ENCODE peak calls at places on chromosomes 2 and 18, in seven cellular contexts. W, Q, D, R, G, E and O are unnamed samples.

GRCh38 chr18:75341267-75341666 is 86.2 kb downstream of the SMIM21 start:
- DNase-seq in W (no peak), Q (no peak), D (no peak), R (no peak), G (no peak), E (no peak), O (no peak)

GRCh38 chr2:205612661-205613060 is 69.6 kb upstream of the NRP2 start:
- DNase-seq in W (no peak), Q (no peak), D (no peak), R (no peak), G (peak), E (no peak), O (no peak)

GRCh38 chr2:85438291-85439110 is 20.0 kb downstream of the SH2D6 start:
- DNase-seq in W (no peak), Q (no peak), D (no peak), R (no peak), G (no peak), E (no peak), O (no peak)

GRCh38 chr2:18829331-18829902 is 240.0 kb upstream of the NT5C1B start:
- DNase-seq in W (no peak), Q (no peak), D (no peak), R (no peak), G (no peak), E (no peak), O (no peak)

GRCh38 chr2:58137221-58137620 is 90.6 kb downstream of the VRK2 start:
- DNase-seq in W (no peak), Q (no peak), D (no peak), R (no peak), G (no peak), E (no peak), O (no peak)

GRCh38 chr2:84713441-84713840 is 167.4 kb downstream of the TRABD2A start:
- DNase-seq in W (no peak), Q (no peak), D (no peak), R (no peak), G (no peak), E (no peak), O (no peak)

GRCh38 chr2:204407209-204408070 is 137.8 kb upstream of the PARD3B start:
- DNase-seq in W (peak), Q (no peak), D (no peak), R (no peak), G (no peak), E (no peak), O (no peak)

GRCh38 chr18:53004798-53005197 is 664.8 kb downstream of the DCC start:
- DNase-seq in W (no peak), Q (no peak), D (no peak), R (no peak), G (no peak), E (peak), O (no peak)

GRCh38 chr18:49098386-49098785 is 147.6 kb upstream of the SMAD7 start:
- DNase-seq in W (no peak), Q (no peak), D (no peak), R (no peak), G (no peak), E (peak), O (no peak)

GRCh38 chr18:33733376-33733775 is 155.4 kb downstream of the ASXL3 start:
- DNase-seq in W (no peak), Q (no peak), D (no peak), R (no peak), G (no peak), E (no peak), O (no peak)

GRCh38 chr2:69012310-69013122 is 463 bp upstream of the ANTXR1 start:
- DNase-seq in W (peak), Q (peak), D (peak), R (peak), G (peak), E (peak), O (peak)

GRCh38 chr18:63162271-63163014 is 157.1 kb downstream of the BCL2 start:
- DNase-seq in W (no peak), Q (no peak), D (no peak), R (no peak), G (peak), E (no peak), O (no peak)

GRCh38 chr2:102137138-102137537 is 5.4 kb upstream of the IL1R1 start:
- DNase-seq in W (no peak), Q (no peak), D (no peak), R (no peak), G (peak), E (no peak), O (no peak)

GRCh38 chr2:2502150-2502549 is 171.1 kb upstream of the MYT1L start:
- DNase-seq in W (no peak), Q (no peak), D (no peak), R (no peak), G (no peak), E (no peak), O (no peak)

GRCh38 chr18:68438983-68439382 is 275.9 kb downstream of the TMX3 start:
- DNase-seq in W (no peak), Q (no peak), D (no peak), R (no peak), G (no peak), E (no peak), O (no peak)

GRCh38 chr2:64626963-64627760 is 26.6 kb downstream of the SERTAD2 start:
- DNase-seq in W (no peak), Q (no peak), D (no peak), R (peak), G (no peak), E (peak), O (no peak)

GRCh38 chr2:38959464-38959863 is 69.8 kb downstream of the ARHGEF33 start:
- DNase-seq in W (no peak), Q (no peak), D (no peak), R (no peak), G (no peak), E (no peak), O (no peak)

GRCh38 chr2:233982421-233983121 is 65.4 kb downstream of the TRPM8 start:
- DNase-seq in W (no peak), Q (no peak), D (no peak), R (no peak), G (no peak), E (no peak), O (no peak)

GRCh38 chr2:181915096-181915495 is 23.6 kb downstream of the ITPRID2 start:
- DNase-seq in W (no peak), Q (no peak), D (no peak), R (no peak), G (no peak), E (no peak), O (no peak)

GRCh38 chr18:9474103-9474982 is 970 bp upstream of the RALBP1 start:
- DNase-seq in W (no peak), Q (no peak), D (no peak), R (no peak), G (no peak), E (peak), O (peak)